ENCODE peak calls at places on chromosomes 6 and 20, in six cellular contexts. J is tibial nerve, M is mesenchymal stem cell, Q is mucosa of descending colon, N is heart left ventricle, U is transverse colon. X is an unnamed sample.
A peak's percentile ranks its signal among the peaks of the same experiment; 100 is the strongest.

GRCh38 chr6:167093922-167094432 is 28.9 kb upstream of the CCR6 start:
- DNase-seq in J (no peak), M (no peak), Q (peak; percentile 47), N (no peak), U (peak; percentile 62), X (no peak)

GRCh38 chr6:112409311-112409710 is 62.2 kb downstream of the RFPL4B start:
- DNase-seq in J (no peak), M (no peak), Q (no peak), N (no peak), U (no peak), X (peak; percentile 12)

GRCh38 chr6:85068221-85068620 is 303.8 kb upstream of the TBX18 start:
- DNase-seq in J (no peak), M (no peak), Q (no peak), N (no peak), U (no peak), X (no peak)

GRCh38 chr6:123806561-123806960 is 2.9 kb downstream of the NKAIN2 start:
- DNase-seq in J (no peak), M (no peak), Q (no peak), N (no peak), U (no peak), X (no peak)

GRCh38 chr20:24235740-24236139 is 233.7 kb upstream of the SYNDIG1 start:
- DNase-seq in J (no peak), M (no peak), Q (no peak), N (no peak), U (no peak), X (no peak)

GRCh38 chr6:122715725-122716124 is 63.8 kb upstream of the FABP7 start:
- DNase-seq in J (no peak), M (peak; percentile 61), Q (no peak), N (no peak), U (no peak), X (peak; percentile 82)

GRCh38 chr6:111447051-111447450 is 36.0 kb downstream of the REV3L start:
- DNase-seq in J (no peak), M (no peak), Q (no peak), N (no peak), U (no peak), X (no peak)

GRCh38 chr20:47559141-47559540 is 57.5 kb downstream of the NCOA3 start:
- DNase-seq in J (no peak), M (peak; percentile 33), Q (no peak), N (no peak), U (no peak), X (peak; percentile 24)

GRCh38 chr6:138377042-138377441 is 663 bp upstream of the SMIM28 start:
- DNase-seq in J (no peak), M (no peak), Q (no peak), N (no peak), U (no peak), X (no peak)

GRCh38 chr20:47360207-47360488 is 3.6 kb upstream of the ZMYND8 start:
- DNase-seq in J (no peak), M (peak; percentile 92), Q (peak; percentile 70), N (no peak), U (peak; percentile 53), X (peak; percentile 64)

GRCh38 chr6:137145421-137145820 is 28.0 kb downstream of the IL22RA2 start:
- DNase-seq in J (no peak), M (peak; percentile 18), Q (no peak), N (no peak), U (no peak), X (no peak)

GRCh38 chr20:51533291-51534172 is 9.0 kb downstream of the NFATC2 start:
- DNase-seq in J (no peak), M (peak; percentile 66), Q (no peak), N (no peak), U (no peak), X (peak; percentile 69)

GRCh38 chr20:37243076-37243936 is 18.3 kb downstream of the GHRH start:
- DNase-seq in J (no peak), M (no peak), Q (no peak), N (no peak), U (no peak), X (no peak)

GRCh38 chr6:10409766-10410209 is 5.1 kb downstream of the TFAP2A start:
- DNase-seq in J (no peak), M (no peak), Q (no peak), N (no peak), U (no peak), X (no peak)

DNA sequence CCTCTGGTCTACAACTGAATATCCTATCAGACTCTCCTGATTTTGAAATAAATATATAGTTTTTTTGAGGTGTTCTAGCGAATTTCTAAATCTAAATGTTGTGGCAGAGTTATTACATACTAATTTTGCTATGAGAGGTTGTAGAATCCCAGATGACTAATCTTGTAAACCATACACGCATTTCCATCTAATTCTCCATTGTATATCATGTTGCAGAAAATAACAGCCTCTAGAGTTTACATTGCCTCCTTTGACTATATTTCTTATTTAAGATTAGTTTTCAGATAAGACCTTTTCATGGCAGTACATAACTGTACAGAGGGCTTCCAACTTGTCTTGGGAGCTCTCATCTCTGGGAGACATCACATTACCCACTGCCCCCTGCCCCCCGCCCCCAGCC is 22.9 kb downstream of the PTPN1 start:
- DNase-seq in J (no peak), M (peak; percentile 61), Q (no peak), N (no peak), U (no peak), X (peak; percentile 81)
- H3K4me1 ChIP-seq in J (no peaks in the 10 kb centered on the region), M (peaks cover 24% of the 10 kb centered on the region), Q (peaks cover 46% of the 10 kb centered on the region), N (peaks cover 35% of the 10 kb centered on the region), U (peaks cover 44% of the 10 kb centered on the region), X (peaks cover 50% of the 10 kb centered on the region)

GRCh38 chr20:62928246-62928939 is 2.1 kb upstream of the DIDO1 start:
- DNase-seq in J (no peak), M (peak; percentile 36), Q (peak; percentile 49), N (no peak), U (peak; percentile 34), X (no peak)
- H3K4me1 ChIP-seq in J (no peaks in the 10 kb centered on the region), M (peaks cover 24% of the 10 kb centered on the region), Q (peaks cover 41% of the 10 kb centered on the region), N (peaks cover 47% of the 10 kb centered on the region), U (peaks cover 49% of the 10 kb centered on the region), X (peaks cover 18% of the 10 kb centered on the region)

GRCh38 chr6:141401168-141401567 is 731.6 kb upstream of the GJE1 start:
- DNase-seq in J (no peak), M (peak; percentile 6), Q (no peak), N (no peak), U (no peak), X (no peak)

GRCh38 chr6:141403103-141403502 is 729.6 kb upstream of the GJE1 start:
- DNase-seq in J (no peak), M (no peak), Q (no peak), N (no peak), U (no peak), X (no peak)

GRCh38 chr6:141402489-141402888 is 730.2 kb upstream of the GJE1 start:
- DNase-seq in J (no peak), M (no peak), Q (no peak), N (no peak), U (no peak), X (no peak)

GRCh38 chr6:141401851-141402250 is 730.9 kb upstream of the GJE1 start:
- DNase-seq in J (no peak), M (no peak), Q (no peak), N (no peak), U (no peak), X (no peak)

DNA sequence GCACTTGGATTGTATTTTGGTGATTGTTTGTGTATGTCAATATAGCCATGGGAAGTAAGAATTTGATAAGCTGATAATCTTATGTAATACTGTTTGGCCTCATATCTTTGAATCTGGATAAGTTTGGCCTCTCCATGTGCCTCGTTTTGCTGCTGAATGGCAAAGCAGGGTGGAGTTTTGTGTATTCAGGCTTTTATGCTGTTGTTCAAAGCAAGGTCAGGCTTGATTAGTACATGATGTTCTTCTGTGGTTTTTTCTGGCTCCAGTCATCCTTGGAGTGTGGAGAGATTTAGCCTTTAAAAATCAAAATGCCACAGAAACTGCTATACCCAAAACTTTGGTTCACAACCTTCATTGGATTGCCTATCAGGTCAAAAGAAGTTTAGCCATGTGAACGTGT is 728.9 kb upstream of the GJE1 start:
- DNase-seq in J (no peak), M (no peak), Q (no peak), N (no peak), U (no peak), X (no peak)
- H3K4me1 ChIP-seq in J (peaks cover 4% of the 10 kb centered on the region), M (no peaks in the 10 kb centered on the region), Q (no peaks in the 10 kb centered on the region), N (peaks cover 20% of the 10 kb centered on the region), U (no peaks in the 10 kb centered on the region), X (no peaks in the 10 kb centered on the region)

GRCh38 chr6:52534363-52534762 is 42.5 kb downstream of the TRAM2 start:
- DNase-seq in J (no peak), M (no peak), Q (no peak), N (no peak), U (no peak), X (no peak)

GRCh38 chr6:52536424-52536916 is 40.4 kb downstream of the TRAM2 start:
- DNase-seq in J (no peak), M (no peak), Q (no peak), N (no peak), U (peak; percentile 65), X (no peak)

GRCh38 chr6:52534966-52535390 is 41.9 kb downstream of the TRAM2 start:
- DNase-seq in J (no peak), M (no peak), Q (no peak), N (no peak), U (no peak), X (no peak)

GRCh38 chr6:52537001-52537753 is 39.7 kb downstream of the TRAM2 start:
- DNase-seq in J (no peak), M (no peak), Q (no peak), N (no peak), U (no peak), X (peak; percentile 57)

DNA sequence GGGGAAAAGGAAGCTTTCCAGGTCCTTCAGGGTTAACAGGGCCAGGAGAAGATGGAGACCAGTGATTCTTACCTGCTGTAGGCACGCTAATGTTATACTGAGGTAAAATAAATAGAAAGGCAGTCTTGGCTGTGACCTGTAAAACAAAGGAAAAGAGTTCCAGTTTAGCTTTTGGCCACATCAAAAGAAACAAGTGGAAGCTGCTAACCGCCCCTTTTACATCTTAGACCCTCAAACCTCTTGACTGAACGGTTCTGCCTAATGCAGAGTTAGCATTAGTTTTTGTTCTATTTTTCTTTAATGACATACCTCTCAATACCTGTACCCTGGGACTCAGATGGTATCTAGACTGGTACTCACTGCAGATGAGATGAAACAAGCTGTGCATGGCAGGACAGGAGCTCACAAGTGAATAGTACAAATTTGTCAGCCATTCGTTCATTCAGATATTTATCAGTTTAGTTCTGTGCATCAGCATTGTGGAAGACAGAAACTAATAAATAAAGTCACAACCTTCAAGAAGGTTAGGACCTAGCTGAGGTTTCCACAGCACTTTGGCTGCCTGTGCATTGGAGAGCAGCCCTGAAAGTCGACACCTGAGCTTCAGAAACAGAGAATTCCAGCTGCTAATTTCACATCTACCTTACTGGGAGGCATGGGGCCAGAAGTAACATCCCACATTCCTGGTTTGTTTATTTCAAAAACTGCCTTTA is 41.0 kb downstream of the TRAM2 start:
- DNase-seq in J (no peak), M (no peak), Q (no peak), N (no peak), U (no peak), X (no peak)
- H3K4me1 ChIP-seq in J (no peaks in the 10 kb centered on the region), M (peaks cover 36% of the 10 kb centered on the region), Q (peaks cover 10% of the 10 kb centered on the region), N (peaks cover 47% of the 10 kb centered on the region), U (peaks cover 22% of the 10 kb centered on the region), X (peaks cover 46% of the 10 kb centered on the region)